ENCODE peak calls at places on chromosomes 4 and X, in nine cellular contexts. One of them, this sample, is unnamed.

GRCh38 chrX:23887918-23888317 is 19.8 kb downstream of the APOO start:
- DNase-seq in GM12878: no peak
- DNase-seq in A549: no peak
- DNase-seq in SK-N-SH: no peak
- DNase-seq in GM23338: no peak
- DNase-seq in HCT116: no peak
- DNase-seq in Panc1: no peak
- DNase-seq in HepG2: no peak
- DNase-seq in K562: no peak
- DNase-seq in this sample: no peak

GRCh38 chr4:1463927-1464540 is 57.8 kb upstream of the NKX1-1 start:
- DNase-seq in GM12878: no peak
- DNase-seq in A549: no peak
- DNase-seq in SK-N-SH: peak
- DNase-seq in GM23338: no peak
- DNase-seq in HCT116: no peak
- DNase-seq in Panc1: no peak
- DNase-seq in HepG2: no peak
- DNase-seq in K562: no peak
- DNase-seq in this sample: no peak

GRCh38 chr4:24603343-24603742 is 19.0 kb upstream of the DHX15 start:
- DNase-seq in GM12878: no peak
- DNase-seq in A549: no peak
- DNase-seq in SK-N-SH: no peak
- DNase-seq in GM23338: no peak
- DNase-seq in HCT116: no peak
- DNase-seq in Panc1: no peak
- DNase-seq in HepG2: no peak
- DNase-seq in K562: no peak
- DNase-seq in this sample: no peak

GRCh38 chr4:186942745-186943606 is 219.3 kb upstream of the FAT1 start:
- DNase-seq in GM12878: no peak
- DNase-seq in A549: no peak
- DNase-seq in SK-N-SH: peak
- DNase-seq in GM23338: no peak
- DNase-seq in HCT116: no peak
- DNase-seq in Panc1: no peak
- DNase-seq in HepG2: no peak
- DNase-seq in K562: no peak
- DNase-seq in this sample: no peak

GRCh38 chr4:8747467-8747841 is 124.2 kb downstream of the HMX1 start:
- DNase-seq in GM12878: no peak
- DNase-seq in A549: no peak
- DNase-seq in SK-N-SH: no peak
- DNase-seq in GM23338: no peak
- DNase-seq in HCT116: no peak
- DNase-seq in Panc1: no peak
- DNase-seq in HepG2: no peak
- DNase-seq in K562: no peak
- DNase-seq in this sample: no peak

GRCh38 chrX:34875204-34875603 is 67.4 kb upstream of the FAM47B start:
- DNase-seq in GM12878: no peak
- DNase-seq in A549: no peak
- DNase-seq in SK-N-SH: no peak
- DNase-seq in GM23338: no peak
- DNase-seq in HCT116: no peak
- DNase-seq in Panc1: peak
- DNase-seq in HepG2: no peak
- DNase-seq in K562: no peak
- DNase-seq in this sample: no peak

GRCh38 chrX:39809326-39809725 is 288.4 kb downstream of the BCOR start:
- DNase-seq in GM12878: no peak
- DNase-seq in A549: no peak
- DNase-seq in SK-N-SH: no peak
- DNase-seq in GM23338: no peak
- DNase-seq in HCT116: no peak
- DNase-seq in Panc1: no peak
- DNase-seq in HepG2: no peak
- DNase-seq in K562: no peak
- DNase-seq in this sample: no peak

GRCh38 chr4:182698212-182698611 is 219.0 kb downstream of the DCTD start:
- DNase-seq in GM12878: no peak
- DNase-seq in A549: no peak
- DNase-seq in SK-N-SH: no peak
- DNase-seq in GM23338: no peak
- DNase-seq in HCT116: no peak
- DNase-seq in Panc1: no peak
- DNase-seq in HepG2: no peak
- DNase-seq in K562: no peak
- DNase-seq in this sample: no peak

GRCh38 chrX:30892591-30892990 is 3.5 kb upstream of the TAB3 start:
- DNase-seq in GM12878: no peak
- DNase-seq in A549: no peak
- DNase-seq in SK-N-SH: no peak
- DNase-seq in GM23338: peak
- DNase-seq in HCT116: peak
- DNase-seq in Panc1: no peak
- DNase-seq in HepG2: no peak
- DNase-seq in K562: no peak
- DNase-seq in this sample: no peak

GRCh38 chr4:141134051-141134450 is 782 bp upstream of the RNF150 start:
- DNase-seq in GM12878: no peak
- DNase-seq in A549: no peak
- DNase-seq in SK-N-SH: peak
- DNase-seq in GM23338: no peak
- DNase-seq in HCT116: no peak
- DNase-seq in Panc1: no peak
- DNase-seq in HepG2: no peak
- DNase-seq in K562: no peak
- DNase-seq in this sample: no peak

GRCh38 chr4:47528651-47529050 is 43.6 kb downstream of the ATP10D start:
- DNase-seq in GM12878: no peak
- DNase-seq in A549: no peak
- DNase-seq in SK-N-SH: no peak
- DNase-seq in GM23338: no peak
- DNase-seq in HCT116: no peak
- DNase-seq in Panc1: no peak
- DNase-seq in HepG2: no peak
- DNase-seq in K562: no peak
- DNase-seq in this sample: no peak

GRCh38 chr4:154529737-154530136 is 20.5 kb downstream of the PLRG1 start:
- DNase-seq in GM12878: no peak
- DNase-seq in A549: no peak
- DNase-seq in SK-N-SH: no peak
- DNase-seq in GM23338: no peak
- DNase-seq in HCT116: no peak
- DNase-seq in Panc1: no peak
- DNase-seq in HepG2: no peak
- DNase-seq in K562: no peak
- DNase-seq in this sample: no peak

GRCh38 chr4:151541438-151542071 is 132.6 kb downstream of the FHIP1A start:
- DNase-seq in GM12878: no peak
- DNase-seq in A549: no peak
- DNase-seq in SK-N-SH: peak
- DNase-seq in GM23338: no peak
- DNase-seq in HCT116: peak
- DNase-seq in Panc1: peak
- DNase-seq in HepG2: no peak
- DNase-seq in K562: no peak
- DNase-seq in this sample: no peak

GRCh38 chr4:128279624-128280225 is 7.9 kb downstream of the PGRMC2 start:
- DNase-seq in GM12878: no peak
- DNase-seq in A549: no peak
- DNase-seq in SK-N-SH: no peak
- DNase-seq in GM23338: no peak
- DNase-seq in HCT116: no peak
- DNase-seq in Panc1: no peak
- DNase-seq in HepG2: no peak
- DNase-seq in K562: no peak
- DNase-seq in this sample: no peak

GRCh38 chrX:27354021-27354420 is 109.1 kb downstream of the PPP4R3C start:
- DNase-seq in GM12878: no peak
- DNase-seq in A549: no peak
- DNase-seq in SK-N-SH: no peak
- DNase-seq in GM23338: no peak
- DNase-seq in HCT116: no peak
- DNase-seq in Panc1: no peak
- DNase-seq in HepG2: no peak
- DNase-seq in K562: no peak
- DNase-seq in this sample: no peak

DNA sequence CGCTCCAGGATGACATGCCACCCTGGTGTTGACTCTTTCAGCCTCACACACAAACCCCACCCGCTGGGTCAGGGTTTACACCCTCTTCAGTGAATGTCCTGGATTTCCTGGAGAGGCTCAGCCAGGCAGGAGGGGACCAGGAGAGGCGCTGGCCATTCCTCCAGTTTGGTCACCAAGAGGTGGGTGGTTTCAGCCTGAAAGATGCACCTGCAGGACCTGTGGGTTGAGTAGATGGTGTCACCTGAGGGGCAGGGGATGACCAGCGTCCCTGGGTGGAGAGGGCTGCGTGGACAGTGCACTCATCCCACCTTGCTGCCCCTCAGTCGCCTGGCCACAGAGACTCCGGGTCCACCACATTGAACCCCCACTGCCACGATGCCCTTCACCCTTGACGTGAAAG is 179.7 kb downstream of the ASMT start:
- DNase-seq in GM12878: no peak
- DNase-seq in A549: no peak
- DNase-seq in SK-N-SH: no peak
- DNase-seq in GM23338: no peak
- DNase-seq in HCT116: no peak
- DNase-seq in Panc1: no peak
- DNase-seq in HepG2: no peak
- DNase-seq in K562: no peak
- DNase-seq in this sample: no peak
- TF ChIP-seq REST in GM12878: no peak
- TF ChIP-seq REST in A549: no peak
- TF ChIP-seq REST in SK-N-SH: no peak
- TF ChIP-seq REST in GM23338: no peak
- TF ChIP-seq REST in HCT116: no peak
- TF ChIP-seq REST in Panc1: no peak
- TF ChIP-seq REST in HepG2: no peak
- TF ChIP-seq REST in K562: no peak
- TF ChIP-seq REST in this sample: no peak

DNA sequence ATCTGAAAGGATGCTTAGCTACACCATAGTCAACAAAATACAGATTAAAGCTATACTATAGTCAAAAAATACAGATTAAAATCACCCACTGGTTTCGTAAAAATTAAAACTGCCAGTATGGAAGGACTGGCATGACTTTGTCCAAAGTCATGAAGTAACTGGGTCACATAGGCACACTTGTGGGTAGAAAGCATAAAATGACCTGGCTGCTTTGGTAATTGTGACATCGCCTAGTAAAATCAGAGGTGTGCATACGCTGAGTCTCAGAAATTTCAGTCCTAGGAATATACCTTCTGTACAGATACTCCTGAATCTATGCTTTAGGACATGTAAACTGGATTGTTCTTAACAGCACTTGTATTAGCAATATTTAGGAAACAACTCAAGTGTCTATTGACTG is 28.1 kb downstream of the CLNK start:
- DNase-seq in GM12878: no peak
- DNase-seq in A549: no peak
- DNase-seq in SK-N-SH: no peak
- DNase-seq in GM23338: no peak
- DNase-seq in HCT116: no peak
- DNase-seq in Panc1: no peak
- DNase-seq in HepG2: no peak
- DNase-seq in K562: no peak
- DNase-seq in this sample: no peak
- TF ChIP-seq REST in GM12878: no peak
- TF ChIP-seq REST in A549: no peak
- TF ChIP-seq REST in SK-N-SH: no peak
- TF ChIP-seq REST in GM23338: no peak
- TF ChIP-seq REST in HCT116: no peak
- TF ChIP-seq REST in Panc1: no peak
- TF ChIP-seq REST in HepG2: no peak
- TF ChIP-seq REST in K562: no peak
- TF ChIP-seq REST in this sample: no peak

GRCh38 chr4:165505991-165506779 is 127.4 kb downstream of the CPE start:
- DNase-seq in GM12878: no peak
- DNase-seq in A549: no peak
- DNase-seq in SK-N-SH: no peak
- DNase-seq in GM23338: no peak
- DNase-seq in HCT116: no peak
- DNase-seq in Panc1: no peak
- DNase-seq in HepG2: peak
- DNase-seq in K562: no peak
- DNase-seq in this sample: no peak
- TF ChIP-seq REST in GM12878: no peak
- TF ChIP-seq REST in A549: no peak
- TF ChIP-seq REST in SK-N-SH: no peak
- TF ChIP-seq REST in GM23338: no peak
- TF ChIP-seq REST in HCT116: no peak
- TF ChIP-seq REST in Panc1: no peak
- TF ChIP-seq REST in HepG2: no peak
- TF ChIP-seq REST in K562: no peak
- TF ChIP-seq REST in this sample: no peak

GRCh38 chrX:107597791-107598190 is 30.5 kb upstream of the PRPS1 start:
- DNase-seq in GM12878: no peak
- DNase-seq in A549: no peak
- DNase-seq in SK-N-SH: no peak
- DNase-seq in GM23338: no peak
- DNase-seq in HCT116: no peak
- DNase-seq in Panc1: no peak
- DNase-seq in HepG2: no peak
- DNase-seq in K562: no peak
- DNase-seq in this sample: no peak

GRCh38 chrX:107599371-107599970 is 28.8 kb upstream of the PRPS1 start:
- DNase-seq in GM12878: no peak
- DNase-seq in A549: no peak
- DNase-seq in SK-N-SH: no peak
- DNase-seq in GM23338: peak
- DNase-seq in HCT116: no peak
- DNase-seq in Panc1: no peak
- DNase-seq in HepG2: no peak
- DNase-seq in K562: no peak
- DNase-seq in this sample: no peak

GRCh38 chrX:107597264-107597663 is 31.0 kb upstream of the PRPS1 start:
- DNase-seq in GM12878: no peak
- DNase-seq in A549: no peak
- DNase-seq in SK-N-SH: no peak
- DNase-seq in GM23338: no peak
- DNase-seq in HCT116: no peak
- DNase-seq in Panc1: no peak
- DNase-seq in HepG2: no peak
- DNase-seq in K562: no peak
- DNase-seq in this sample: no peak

GRCh38 chrX:107600366-107600765 is 27.9 kb upstream of the PRPS1 start:
- DNase-seq in GM12878: no peak
- DNase-seq in A549: no peak
- DNase-seq in SK-N-SH: no peak
- DNase-seq in GM23338: no peak
- DNase-seq in HCT116: no peak
- DNase-seq in Panc1: no peak
- DNase-seq in HepG2: no peak
- DNase-seq in K562: no peak
- DNase-seq in this sample: no peak

DNA sequence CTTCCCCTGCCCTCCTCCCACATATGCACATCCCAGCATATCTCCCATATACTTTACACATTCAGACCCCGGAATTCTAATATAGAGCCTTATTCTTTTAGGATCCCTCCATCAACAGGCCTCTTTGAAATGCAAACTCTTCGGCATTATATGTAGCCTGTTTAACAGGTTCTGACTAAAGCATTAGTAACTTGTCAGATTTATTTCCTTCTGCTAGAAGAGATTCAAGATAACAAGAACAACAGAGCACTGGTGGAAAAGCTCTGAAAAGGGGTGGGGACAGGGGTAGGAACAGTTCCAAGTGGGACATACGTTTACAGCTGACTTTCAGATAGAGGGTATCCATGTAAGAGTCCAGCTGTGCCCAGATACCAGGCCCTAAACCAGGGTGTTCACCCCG is 31.7 kb upstream of the PRPS1 start:
- DNase-seq in GM12878: no peak
- DNase-seq in A549: no peak
- DNase-seq in SK-N-SH: no peak
- DNase-seq in GM23338: no peak
- DNase-seq in HCT116: no peak
- DNase-seq in Panc1: no peak
- DNase-seq in HepG2: no peak
- DNase-seq in K562: no peak
- DNase-seq in this sample: no peak
- TF ChIP-seq REST in GM12878: no peak
- TF ChIP-seq REST in A549: no peak
- TF ChIP-seq REST in SK-N-SH: no peak
- TF ChIP-seq REST in GM23338: no peak
- TF ChIP-seq REST in HCT116: no peak
- TF ChIP-seq REST in Panc1: no peak
- TF ChIP-seq REST in HepG2: no peak
- TF ChIP-seq REST in K562: no peak
- TF ChIP-seq REST in this sample: no peak